ENCODE peak calls at places on chromosomes 11 and 22, in seven cellular contexts. E is SK-N-SH, U is HepG2, Z is GM12892, L is K562, I is H1, Y is GM12878. X is an unnamed sample.
A peak's percentile ranks its signal among the peaks of the same experiment; 100 is the strongest.

GRCh38 chr11:103730151-103730940 is 306.1 kb upstream of the DDI1 start:
- DNase-seq in E (no peak), U (no peak), Z (no peak), L (no peak), I (no peak), Y (no peak), X (no peak)

GRCh38 chr11:64339754-64340408 is at the start of gene CCDC88B:
- DNase-seq in E (no peak), U (no peak), Z (peak; percentile 93), L (no peak), I (no peak), Y (no peak), X (peak; percentile 86)

GRCh38 chr11:1217151-1217550 is 5.7 kb upstream of the MUC5B start:
- DNase-seq in E (no peak), U (no peak), Z (peak; percentile 3), L (no peak), I (peak; percentile 19), Y (no peak), X (no peak)

GRCh38 chr22:30968015-30968923 is at the start of gene MORC2:
- DNase-seq in E (no peak), U (peak; percentile 58), Z (peak; percentile 35), L (peak; percentile 85), I (no peak), Y (no peak), X (peak; percentile 5)

GRCh38 chr22:30712094-30712493 is 17.4 kb downstream of the OSBP2 start:
- DNase-seq in E (no peak), U (no peak), Z (no peak), L (no peak), I (no peak), Y (no peak), X (no peak)

GRCh38 chr22:22999473-22999872 is 70.8 kb upstream of the GNAZ start:
- DNase-seq in E (no peak), U (no peak), Z (no peak), L (no peak), I (no peak), Y (no peak), X (no peak)

GRCh38 chr11:8744423-8744822 is 61.8 kb downstream of the RPL27A start:
- DNase-seq in E (no peak), U (no peak), Z (no peak), L (no peak), I (no peak), Y (no peak), X (no peak)

GRCh38 chr11:92601048-92601447 is 368.4 kb upstream of the MTNR1B start:
- DNase-seq in E (no peak), U (no peak), Z (no peak), L (no peak), I (no peak), Y (no peak), X (no peak)

GRCh38 chr11:102361100-102362021 is 14.3 kb downstream of the BIRC2 start:
- DNase-seq in E (no peak), U (no peak), Z (no peak), L (no peak), I (no peak), Y (peak; percentile 74), X (no peak)

GRCh38 chr11:62602141-62603071 is 741 bp upstream of the MTA2 start:
- DNase-seq in E (peak; percentile 87), U (no peak), Z (peak; percentile 33), L (peak; percentile 83), I (peak; percentile 77), Y (no peak), X (no peak)

GRCh38 chr22:32411388-32411787 is 659 bp downstream of the RTCB start:
- DNase-seq in E (peak; percentile 12), U (peak; percentile 27), Z (no peak), L (peak; percentile 15), I (no peak), Y (no peak), X (no peak)

GRCh38 chr22:46465348-46465725 is 72.1 kb downstream of the CELSR1 start:
- DNase-seq in E (no peak), U (no peak), Z (no peak), L (no peak), I (no peak), Y (no peak), X (no peak)

GRCh38 chr11:94834931-94835330 is 66.8 kb downstream of the AMOTL1 start:
- DNase-seq in E (no peak), U (no peak), Z (no peak), L (no peak), I (no peak), Y (no peak), X (no peak)

GRCh38 chr11:19435306-19435989 is 194.7 kb upstream of the E2F8 start:
- DNase-seq in E (no peak), U (no peak), Z (no peak), L (no peak), I (no peak), Y (no peak), X (no peak)

GRCh38 chr11:107799245-107799859 is 59.2 kb downstream of the SLC35F2 start:
- DNase-seq in E (peak; percentile 60), U (peak; percentile 41), Z (peak; percentile 34), L (peak; percentile 76), I (peak; percentile 82), Y (peak; percentile 12), X (peak; percentile 24)

GRCh38 chr11:85628771-85629341 is 463 bp downstream of the TMEM126B start:
- DNase-seq in E (no peak), U (peak; percentile 9), Z (no peak), L (no peak), I (no peak), Y (no peak), X (no peak)

GRCh38 chr11:27582686-27583085 is 76.1 kb upstream of the LIN7C start:
- DNase-seq in E (no peak), U (no peak), Z (no peak), L (no peak), I (no peak), Y (no peak), X (no peak)

GRCh38 chr11:44036811-44037657 is 10.7 kb upstream of the ACCSL start:
- DNase-seq in E (peak; percentile 80), U (peak; percentile 63), Z (no peak), L (peak; percentile 79), I (peak; percentile 80), Y (peak; percentile 4), X (peak; percentile 25)

GRCh38 chr11:68353118-68353517 is 40.7 kb downstream of the LRP5 start:
- DNase-seq in E (peak; percentile 26), U (no peak), Z (no peak), L (no peak), I (no peak), Y (no peak), X (no peak)

GRCh38 chr11:80700386-80700785 is 1259.6 kb upstream of the TENM4 start:
- DNase-seq in E (no peak), U (no peak), Z (no peak), L (no peak), I (no peak), Y (no peak), X (no peak)

GRCh38 chr22:42876041-42876440 is 19.0 kb upstream of the ARFGAP3 start:
- DNase-seq in E (no peak), U (no peak), Z (no peak), L (no peak), I (no peak), Y (no peak), X (no peak)
- TF ChIP-seq TAF1 in E (no peak), U (no peak), Z (no peak), L (no peak), I (no peak), Y (no peak), X (no peak)

DNA sequence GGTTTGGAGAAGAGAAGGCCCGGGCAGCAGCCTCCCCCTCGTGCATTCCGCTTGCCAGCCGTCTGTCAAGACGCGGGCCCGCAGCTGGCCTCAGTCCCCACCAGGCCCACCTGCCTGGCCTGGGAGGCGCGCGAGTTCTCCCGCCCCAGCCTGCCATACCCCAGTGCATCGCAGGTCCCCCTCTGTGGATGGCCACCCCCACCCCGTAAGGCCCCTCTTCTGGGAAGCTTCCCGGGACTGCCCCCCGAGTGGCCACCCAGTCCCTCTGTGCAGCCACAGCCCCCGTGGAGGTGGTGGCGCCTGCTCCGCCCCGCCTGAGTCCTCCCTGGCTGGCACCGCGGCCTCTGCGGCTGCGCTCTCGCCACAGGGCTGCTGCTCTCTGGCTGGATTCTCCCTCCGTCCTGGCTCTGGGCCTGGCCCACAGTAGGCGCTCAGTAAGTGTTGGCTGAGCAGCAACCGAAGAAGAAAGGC is 74.0 kb upstream of the TCF20 start:
- DNase-seq in E (no peak), U (no peak), Z (no peak), L (no peak), I (peak; percentile 74), Y (no peak), X (no peak)
- TF ChIP-seq TAF1 in E (no peak), U (no peak), Z (no peak), L (no peak), I (no peak), Y (no peak), X (no peak)

GRCh38 chr11:73342633-73343032 is 33.6 kb upstream of the RELT start:
- DNase-seq in E (peak; percentile 86), U (no peak), Z (no peak), L (no peak), I (no peak), Y (no peak), X (no peak)
- TF ChIP-seq TAF1 in E (no peak), U (no peak), Z (no peak), L (no peak), I (no peak), Y (no peak), X (no peak)

DNA sequence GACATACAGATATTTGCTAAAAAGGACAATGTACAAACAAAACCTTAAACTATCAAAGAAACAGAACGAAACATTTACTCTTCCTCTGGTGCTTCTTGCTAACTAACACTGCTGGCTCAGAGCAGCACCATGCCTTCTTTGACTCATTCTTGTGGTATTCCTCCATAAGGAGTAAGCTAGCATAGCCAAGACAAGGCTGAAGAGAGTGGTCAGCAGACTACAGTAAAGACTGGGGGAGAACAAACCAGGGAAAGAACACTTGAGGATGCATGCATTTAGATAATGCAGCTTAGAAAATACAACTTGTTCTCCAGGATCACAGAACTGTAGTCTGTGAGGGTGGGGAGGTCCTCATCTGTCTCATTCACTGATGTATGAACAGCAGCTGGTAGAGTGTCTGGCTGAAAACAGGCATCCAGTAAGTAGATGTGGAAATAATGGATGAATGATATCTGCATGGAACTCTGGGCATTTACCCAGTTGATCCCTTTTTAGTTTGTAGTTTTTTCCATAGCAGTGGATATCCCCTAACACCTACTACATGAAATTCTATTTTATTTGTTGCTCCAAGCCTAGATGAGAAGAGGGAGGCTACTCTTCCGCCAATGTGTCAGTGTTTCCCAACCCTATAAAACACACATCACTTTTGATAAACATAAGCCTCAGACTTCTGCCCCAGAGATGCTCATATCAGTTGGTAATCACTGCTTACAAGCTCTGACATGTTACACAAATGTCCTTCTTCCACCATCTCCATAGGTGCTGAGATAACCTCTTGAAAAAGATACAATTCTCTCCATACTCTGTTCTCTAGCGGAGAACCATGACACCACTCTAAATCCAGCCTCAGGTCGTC is 7.3 kb downstream of the SNX19 start:
- DNase-seq in E (no peak), U (no peak), Z (no peak), L (no peak), I (no peak), Y (no peak), X (no peak)
- TF ChIP-seq TAF1 in E (no peak), U (no peak), Z (no peak), L (no peak), I (no peak), Y (no peak), X (no peak)

GRCh38 chr11:69545976-69546617 is 64.6 kb downstream of the LINC01488 start:
- DNase-seq in E (no peak), U (no peak), Z (no peak), L (no peak), I (no peak), Y (no peak), X (no peak)
- TF ChIP-seq TAF1 in E (no peak), U (no peak), Z (no peak), L (no peak), I (no peak), Y (no peak), X (no peak)